ENCODE peak calls at places on chromosome 6, in eight cellular contexts. One of them, this sample, is unnamed.

GRCh38 chr6:93849857-93850256 is 430.5 kb upstream of the EPHA7 start:
- DNase-seq in stimulated activated CD4-positive, alpha-beta T cell treated with anti-CD3 and anti-CD28 coated beads, Interleukin-1b, Interleukin-23, amount 100 ng/mL, for 4 hours: no peak
- DNase-seq in posterior vena cava: no peak
- DNase-seq in NCI-H1105: no peak
- DNase-seq in brain pericyte: peak; percentile 45
- DNase-seq in NCI-H774: no peak
- DNase-seq in stimulated activated naive CD4-positive, alpha-beta T cell: no peak
- DNase-seq in brain microvascular endothelial cell: peak; percentile 10
- DNase-seq in this sample: peak; percentile 2

GRCh38 chr6:99802396-99803031 is 191.5 kb downstream of the MCHR2 start:
- DNase-seq in NCI-H1105: no peak
- DNase-seq in NCI-H774: no peak
- DNase-seq in posterior vena cava: no peak
- DNase-seq in brain pericyte: no peak
- DNase-seq in stimulated activated CD4-positive, alpha-beta T cell treated with anti-CD3 and anti-CD28 coated beads, Interleukin-1b, Interleukin-23, amount 100 ng/mL, for 4 hours: no peak
- DNase-seq in brain microvascular endothelial cell: no peak
- DNase-seq in stimulated activated naive CD4-positive, alpha-beta T cell: no peak
- DNase-seq in this sample: no peak

GRCh38 chr6:71220466-71220865 is 68.1 kb upstream of the OGFRL1 start:
- DNase-seq in brain microvascular endothelial cell: no peak
- DNase-seq in NCI-H1105: no peak
- DNase-seq in NCI-H774: no peak
- DNase-seq in posterior vena cava: no peak
- DNase-seq in stimulated activated naive CD4-positive, alpha-beta T cell: no peak
- DNase-seq in brain pericyte: no peak
- DNase-seq in stimulated activated CD4-positive, alpha-beta T cell treated with anti-CD3 and anti-CD28 coated beads, Interleukin-1b, Interleukin-23, amount 100 ng/mL, for 4 hours: no peak
- DNase-seq in this sample: no peak

GRCh38 chr6:51494342-51494741 is 593.1 kb downstream of the PKHD1 start:
- DNase-seq in stimulated activated CD4-positive, alpha-beta T cell treated with anti-CD3 and anti-CD28 coated beads, Interleukin-1b, Interleukin-23, amount 100 ng/mL, for 4 hours: no peak
- DNase-seq in NCI-H1105: no peak
- DNase-seq in NCI-H774: no peak
- DNase-seq in posterior vena cava: no peak
- DNase-seq in stimulated activated naive CD4-positive, alpha-beta T cell: no peak
- DNase-seq in brain microvascular endothelial cell: no peak
- DNase-seq in brain pericyte: no peak
- DNase-seq in this sample: no peak

GRCh38 chr6:47358440-47359225 is 48.9 kb upstream of the TNFRSF21 start:
- DNase-seq in NCI-H774: peak; percentile 48
- DNase-seq in posterior vena cava: no peak
- DNase-seq in brain pericyte: no peak
- DNase-seq in stimulated activated naive CD4-positive, alpha-beta T cell: no peak
- DNase-seq in brain microvascular endothelial cell: no peak
- DNase-seq in NCI-H1105: no peak
- DNase-seq in stimulated activated CD4-positive, alpha-beta T cell treated with anti-CD3 and anti-CD28 coated beads, Interleukin-1b, Interleukin-23, amount 100 ng/mL, for 4 hours: no peak
- DNase-seq in this sample: no peak

GRCh38 chr6:127134136-127134535 is 15.7 kb downstream of the RSPO3 start:
- DNase-seq in posterior vena cava: no peak
- DNase-seq in NCI-H774: no peak
- DNase-seq in brain pericyte: no peak
- DNase-seq in brain microvascular endothelial cell: no peak
- DNase-seq in stimulated activated naive CD4-positive, alpha-beta T cell: no peak
- DNase-seq in stimulated activated CD4-positive, alpha-beta T cell treated with anti-CD3 and anti-CD28 coated beads, Interleukin-1b, Interleukin-23, amount 100 ng/mL, for 4 hours: no peak
- DNase-seq in NCI-H1105: no peak
- DNase-seq in this sample: no peak

GRCh38 chr6:69038841-69039240 is 403.8 kb downstream of the ADGRB3 start:
- DNase-seq in posterior vena cava: no peak
- DNase-seq in stimulated activated naive CD4-positive, alpha-beta T cell: no peak
- DNase-seq in brain pericyte: no peak
- DNase-seq in NCI-H774: no peak
- DNase-seq in NCI-H1105: no peak
- DNase-seq in stimulated activated CD4-positive, alpha-beta T cell treated with anti-CD3 and anti-CD28 coated beads, Interleukin-1b, Interleukin-23, amount 100 ng/mL, for 4 hours: no peak
- DNase-seq in brain microvascular endothelial cell: no peak
- DNase-seq in this sample: no peak

GRCh38 chr6:28383235-28384142 is 16.1 kb downstream of the ZSCAN12 start:
- DNase-seq in NCI-H1105: no peak
- DNase-seq in brain microvascular endothelial cell: peak; percentile 90
- DNase-seq in stimulated activated naive CD4-positive, alpha-beta T cell: no peak
- DNase-seq in posterior vena cava: peak; percentile 95
- DNase-seq in NCI-H774: peak; percentile 75
- DNase-seq in stimulated activated CD4-positive, alpha-beta T cell treated with anti-CD3 and anti-CD28 coated beads, Interleukin-1b, Interleukin-23, amount 100 ng/mL, for 4 hours: peak; percentile 18
- DNase-seq in brain pericyte: peak; percentile 77
- DNase-seq in this sample: peak; percentile 63

GRCh38 chr6:150293423-150294280 is 75.2 kb upstream of the IYD start:
- DNase-seq in NCI-H1105: no peak
- DNase-seq in stimulated activated CD4-positive, alpha-beta T cell treated with anti-CD3 and anti-CD28 coated beads, Interleukin-1b, Interleukin-23, amount 100 ng/mL, for 4 hours: no peak
- DNase-seq in brain microvascular endothelial cell: peak; percentile 71
- DNase-seq in posterior vena cava: no peak
- DNase-seq in brain pericyte: no peak
- DNase-seq in NCI-H774: no peak
- DNase-seq in stimulated activated naive CD4-positive, alpha-beta T cell: no peak
- DNase-seq in this sample: peak; percentile 8

GRCh38 chr6:169244684-169245383 is 8.8 kb downstream of the THBS2 start:
- DNase-seq in stimulated activated naive CD4-positive, alpha-beta T cell: no peak
- DNase-seq in NCI-H1105: no peak
- DNase-seq in brain microvascular endothelial cell: no peak
- DNase-seq in posterior vena cava: peak; percentile 64
- DNase-seq in stimulated activated CD4-positive, alpha-beta T cell treated with anti-CD3 and anti-CD28 coated beads, Interleukin-1b, Interleukin-23, amount 100 ng/mL, for 4 hours: no peak
- DNase-seq in NCI-H774: no peak
- DNase-seq in brain pericyte: no peak
- DNase-seq in this sample: no peak

GRCh38 chr6:90103056-90103793 is 193.4 kb downstream of the BACH2 start:
- DNase-seq in NCI-H1105: no peak
- DNase-seq in brain microvascular endothelial cell: no peak
- DNase-seq in NCI-H774: no peak
- DNase-seq in brain pericyte: no peak
- DNase-seq in stimulated activated naive CD4-positive, alpha-beta T cell: no peak
- DNase-seq in stimulated activated CD4-positive, alpha-beta T cell treated with anti-CD3 and anti-CD28 coated beads, Interleukin-1b, Interleukin-23, amount 100 ng/mL, for 4 hours: no peak
- DNase-seq in posterior vena cava: no peak
- DNase-seq in this sample: no peak

GRCh38 chr6:168155821-168156741 is 77.1 kb upstream of the FRMD1 start:
- DNase-seq in posterior vena cava: no peak
- DNase-seq in NCI-H1105: no peak
- DNase-seq in stimulated activated naive CD4-positive, alpha-beta T cell: no peak
- DNase-seq in brain pericyte: no peak
- DNase-seq in NCI-H774: no peak
- DNase-seq in brain microvascular endothelial cell: no peak
- DNase-seq in stimulated activated CD4-positive, alpha-beta T cell treated with anti-CD3 and anti-CD28 coated beads, Interleukin-1b, Interleukin-23, amount 100 ng/mL, for 4 hours: no peak
- DNase-seq in this sample: no peak

GRCh38 chr6:19320066-19320465 is 517.1 kb upstream of the ID4 start:
- DNase-seq in brain microvascular endothelial cell: no peak
- DNase-seq in NCI-H1105: no peak
- DNase-seq in stimulated activated CD4-positive, alpha-beta T cell treated with anti-CD3 and anti-CD28 coated beads, Interleukin-1b, Interleukin-23, amount 100 ng/mL, for 4 hours: no peak
- DNase-seq in NCI-H774: no peak
- DNase-seq in brain pericyte: no peak
- DNase-seq in stimulated activated naive CD4-positive, alpha-beta T cell: no peak
- DNase-seq in posterior vena cava: no peak
- DNase-seq in this sample: no peak

GRCh38 chr6:150269857-150270223 is 99.0 kb upstream of the IYD start:
- DNase-seq in brain pericyte: no peak
- DNase-seq in stimulated activated naive CD4-positive, alpha-beta T cell: no peak
- DNase-seq in stimulated activated CD4-positive, alpha-beta T cell treated with anti-CD3 and anti-CD28 coated beads, Interleukin-1b, Interleukin-23, amount 100 ng/mL, for 4 hours: no peak
- DNase-seq in posterior vena cava: no peak
- DNase-seq in NCI-H1105: no peak
- DNase-seq in brain microvascular endothelial cell: no peak
- DNase-seq in NCI-H774: no peak
- DNase-seq in this sample: peak; percentile 67

GRCh38 chr6:2850480-2851150 is 9.0 kb upstream of the SERPINB1 start:
- DNase-seq in brain microvascular endothelial cell: peak; percentile 60
- DNase-seq in brain pericyte: no peak
- DNase-seq in stimulated activated naive CD4-positive, alpha-beta T cell: no peak
- DNase-seq in stimulated activated CD4-positive, alpha-beta T cell treated with anti-CD3 and anti-CD28 coated beads, Interleukin-1b, Interleukin-23, amount 100 ng/mL, for 4 hours: no peak
- DNase-seq in NCI-H1105: no peak
- DNase-seq in posterior vena cava: no peak
- DNase-seq in NCI-H774: no peak
- DNase-seq in this sample: peak; percentile 36

GRCh38 chr6:45655630-45656422 is 278.1 kb upstream of the SUPT3H start:
- DNase-seq in brain pericyte: peak; percentile 92
- DNase-seq in posterior vena cava: no peak
- DNase-seq in stimulated activated naive CD4-positive, alpha-beta T cell: no peak
- DNase-seq in stimulated activated CD4-positive, alpha-beta T cell treated with anti-CD3 and anti-CD28 coated beads, Interleukin-1b, Interleukin-23, amount 100 ng/mL, for 4 hours: no peak
- DNase-seq in NCI-H774: no peak
- DNase-seq in brain microvascular endothelial cell: peak; percentile 98
- DNase-seq in NCI-H1105: no peak
- DNase-seq in this sample: peak; percentile 98

GRCh38 chr6:81382852-81383251 is 369.6 kb downstream of the TENT5A start:
- DNase-seq in brain microvascular endothelial cell: no peak
- DNase-seq in stimulated activated CD4-positive, alpha-beta T cell treated with anti-CD3 and anti-CD28 coated beads, Interleukin-1b, Interleukin-23, amount 100 ng/mL, for 4 hours: no peak
- DNase-seq in posterior vena cava: no peak
- DNase-seq in NCI-H1105: no peak
- DNase-seq in brain pericyte: no peak
- DNase-seq in NCI-H774: no peak
- DNase-seq in stimulated activated naive CD4-positive, alpha-beta T cell: no peak
- DNase-seq in this sample: no peak

GRCh38 chr6:84897874-84898635 is 133.7 kb upstream of the TBX18 start:
- DNase-seq in NCI-H1105: no peak
- DNase-seq in brain pericyte: no peak
- DNase-seq in posterior vena cava: no peak
- DNase-seq in stimulated activated CD4-positive, alpha-beta T cell treated with anti-CD3 and anti-CD28 coated beads, Interleukin-1b, Interleukin-23, amount 100 ng/mL, for 4 hours: no peak
- DNase-seq in brain microvascular endothelial cell: peak; percentile 47
- DNase-seq in NCI-H774: no peak
- DNase-seq in stimulated activated naive CD4-positive, alpha-beta T cell: no peak
- DNase-seq in this sample: no peak

GRCh38 chr6:75208564-75209431 is 2.9 kb upstream of the COL12A1 start:
- DNase-seq in stimulated activated naive CD4-positive, alpha-beta T cell: peak; percentile 57
- DNase-seq in NCI-H774: peak; percentile 85
- DNase-seq in posterior vena cava: peak; percentile 94
- DNase-seq in brain pericyte: no peak
- DNase-seq in brain microvascular endothelial cell: peak; percentile 79
- DNase-seq in stimulated activated CD4-positive, alpha-beta T cell treated with anti-CD3 and anti-CD28 coated beads, Interleukin-1b, Interleukin-23, amount 100 ng/mL, for 4 hours: peak; percentile 82
- DNase-seq in NCI-H1105: peak; percentile 70
- DNase-seq in this sample: peak; percentile 83

GRCh38 chr6:150169609-150170008 is 26.8 kb downstream of the PPP1R14C start:
- DNase-seq in brain pericyte: no peak
- DNase-seq in posterior vena cava: no peak
- DNase-seq in NCI-H1105: no peak
- DNase-seq in brain microvascular endothelial cell: peak; percentile 5
- DNase-seq in stimulated activated naive CD4-positive, alpha-beta T cell: no peak
- DNase-seq in stimulated activated CD4-positive, alpha-beta T cell treated with anti-CD3 and anti-CD28 coated beads, Interleukin-1b, Interleukin-23, amount 100 ng/mL, for 4 hours: no peak
- DNase-seq in NCI-H774: no peak
- DNase-seq in this sample: no peak

This sample was measured in H4.